ENCODE peak calls at places on chromosome 1, in four cellular contexts. F is neural crest cell, C is EH, M is H54. G is an unnamed sample.

GRCh38 chr1:117208580-117208979 is 2.1 kb downstream of the VTCN1 start:
- DNase-seq in F (no peak), C (no peak), M (no peak), G (no peak)

GRCh38 chr1:160651428-160652064 is 4.7 kb upstream of the SLAMF1 start:
- DNase-seq in M (no peak), C (no peak), F (no peak), G (no peak)

GRCh38 chr1:53344921-53345838 is 17.3 kb upstream of the LRP8 start:
- DNase-seq in C (no peak), F (no peak), M (no peak), G (no peak)

GRCh38 chr1:191695865-191696264 is 462.4 kb upstream of the RGS18 start:
- DNase-seq in F (no peak), M (no peak), C (no peak), G (no peak)

GRCh38 chr1:93186667-93187066 is 6.1 kb downstream of the CCDC18 start:
- DNase-seq in F (no peak), M (no peak), C (no peak), G (no peak)

GRCh38 chr1:48450505-48450904 is 21.5 kb downstream of the SPATA6 start:
- DNase-seq in C (no peak), M (no peak), F (no peak), G (no peak)

GRCh38 chr1:192066202-192066601 is 92.1 kb upstream of the RGS18 start:
- DNase-seq in C (no peak), M (no peak), F (no peak), G (no peak)

GRCh38 chr1:33454646-33455282 is 17.7 kb upstream of the ZSCAN20 start:
- DNase-seq in C (peak), F (no peak), M (no peak), G (no peak)

GRCh38 chr1:112453876-112454275 is 54.9 kb upstream of the WNT2B start:
- DNase-seq in F (no peak), C (no peak), M (no peak), G (no peak)

GRCh38 chr1:18093646-18094045 is 14.0 kb upstream of the IGSF21 start:
- DNase-seq in M (no peak), C (no peak), F (no peak), G (no peak)

GRCh38 chr1:27726173-27726793 is 522 bp downstream of the FAM76A start:
- DNase-seq in M (peak), C (peak), F (peak), G (no peak)